ENCODE peak calls at places on chromosomes 5 and 9, in ten cellular contexts. One of them, this sample, is unnamed.

GRCh38 chr5:74579215-74579614 is 61.3 kb downstream of the ENC1 start:
- DNase-seq in stomach: no peak
- DNase-seq in fibroblast of mammary gland: no peak
- DNase-seq in progenitor cell of endocrine pancreas: no peak
- DNase-seq in osteoblast: peak
- DNase-seq in MM.1S: peak
- DNase-seq in omental fat pad: no peak
- DNase-seq in lower leg skin: no peak
- DNase-seq in GM12865: peak
- DNase-seq in A673: no peak
- DNase-seq in this sample: no peak

GRCh38 chr9:101737165-101737704 is 1.2 kb downstream of the GRIN3A start:
- DNase-seq in stomach: no peak
- DNase-seq in fibroblast of mammary gland: no peak
- DNase-seq in progenitor cell of endocrine pancreas: no peak
- DNase-seq in osteoblast: peak
- DNase-seq in MM.1S: no peak
- DNase-seq in omental fat pad: no peak
- DNase-seq in lower leg skin: no peak
- DNase-seq in GM12865: no peak
- DNase-seq in A673: no peak
- DNase-seq in this sample: no peak

GRCh38 chr9:134382733-134383132 is 56.5 kb downstream of the RXRA start:
- DNase-seq in stomach: no peak
- DNase-seq in fibroblast of mammary gland: no peak
- DNase-seq in progenitor cell of endocrine pancreas: no peak
- DNase-seq in osteoblast: no peak
- DNase-seq in MM.1S: no peak
- DNase-seq in omental fat pad: no peak
- DNase-seq in lower leg skin: no peak
- DNase-seq in GM12865: no peak
- DNase-seq in A673: no peak
- DNase-seq in this sample: no peak

GRCh38 chr9:132116583-132116982 is 36.9 kb upstream of the MED27 start:
- DNase-seq in stomach: no peak
- DNase-seq in fibroblast of mammary gland: no peak
- DNase-seq in progenitor cell of endocrine pancreas: no peak
- DNase-seq in osteoblast: no peak
- DNase-seq in MM.1S: no peak
- DNase-seq in omental fat pad: no peak
- DNase-seq in lower leg skin: no peak
- DNase-seq in GM12865: no peak
- DNase-seq in A673: no peak
- DNase-seq in this sample: no peak

GRCh38 chr5:137619191-137619870 is 116.6 kb downstream of the KLHL3 start:
- DNase-seq in stomach: no peak
- DNase-seq in fibroblast of mammary gland: peak
- DNase-seq in progenitor cell of endocrine pancreas: no peak
- DNase-seq in osteoblast: peak
- DNase-seq in MM.1S: no peak
- DNase-seq in omental fat pad: no peak
- DNase-seq in lower leg skin: no peak
- DNase-seq in GM12865: no peak
- DNase-seq in A673: peak
- DNase-seq in this sample: peak

GRCh38 chr9:36985769-36986547 is 48.1 kb downstream of the PAX5 start:
- DNase-seq in stomach: no peak
- DNase-seq in fibroblast of mammary gland: no peak
- DNase-seq in progenitor cell of endocrine pancreas: peak
- DNase-seq in osteoblast: peak
- DNase-seq in MM.1S: no peak
- DNase-seq in omental fat pad: no peak
- DNase-seq in lower leg skin: no peak
- DNase-seq in GM12865: no peak
- DNase-seq in A673: peak
- DNase-seq in this sample: no peak

GRCh38 chr9:97554566-97555075 is 53.2 kb downstream of the TMOD1 start:
- DNase-seq in stomach: no peak
- DNase-seq in fibroblast of mammary gland: no peak
- DNase-seq in progenitor cell of endocrine pancreas: no peak
- DNase-seq in osteoblast: no peak
- DNase-seq in MM.1S: no peak
- DNase-seq in omental fat pad: no peak
- DNase-seq in lower leg skin: no peak
- DNase-seq in GM12865: no peak
- DNase-seq in A673: no peak
- DNase-seq in this sample: no peak

GRCh38 chr9:32394381-32395049 is 10.1 kb downstream of the ACO1 start:
- DNase-seq in stomach: no peak
- DNase-seq in fibroblast of mammary gland: peak
- DNase-seq in progenitor cell of endocrine pancreas: no peak
- DNase-seq in osteoblast: no peak
- DNase-seq in MM.1S: no peak
- DNase-seq in omental fat pad: no peak
- DNase-seq in lower leg skin: no peak
- DNase-seq in GM12865: no peak
- DNase-seq in A673: no peak
- DNase-seq in this sample: no peak

GRCh38 chr5:175867587-175868347 is 3.6 kb upstream of the CPLX2 start:
- DNase-seq in stomach: no peak
- DNase-seq in fibroblast of mammary gland: no peak
- DNase-seq in progenitor cell of endocrine pancreas: no peak
- DNase-seq in osteoblast: peak
- DNase-seq in MM.1S: no peak
- DNase-seq in omental fat pad: no peak
- DNase-seq in lower leg skin: no peak
- DNase-seq in GM12865: peak
- DNase-seq in A673: peak
- DNase-seq in this sample: no peak

GRCh38 chr5:170262061-170262764 is 29.4 kb downstream of the C5orf58 start:
- DNase-seq in stomach: no peak
- DNase-seq in fibroblast of mammary gland: no peak
- DNase-seq in progenitor cell of endocrine pancreas: no peak
- DNase-seq in osteoblast: no peak
- DNase-seq in MM.1S: peak
- DNase-seq in omental fat pad: no peak
- DNase-seq in lower leg skin: no peak
- DNase-seq in GM12865: no peak
- DNase-seq in A673: no peak
- DNase-seq in this sample: no peak

GRCh38 chr5:27450607-27451006 is 412.2 kb upstream of the CDH9 start:
- DNase-seq in stomach: no peak
- DNase-seq in fibroblast of mammary gland: peak
- DNase-seq in progenitor cell of endocrine pancreas: no peak
- DNase-seq in osteoblast: no peak
- DNase-seq in MM.1S: peak
- DNase-seq in omental fat pad: no peak
- DNase-seq in lower leg skin: no peak
- DNase-seq in GM12865: no peak
- DNase-seq in A673: no peak
- DNase-seq in this sample: no peak

GRCh38 chr9:127336708-127337352 is 60.1 kb upstream of the SLC2A8 start:
- DNase-seq in stomach: peak
- DNase-seq in fibroblast of mammary gland: peak
- DNase-seq in progenitor cell of endocrine pancreas: no peak
- DNase-seq in osteoblast: peak
- DNase-seq in MM.1S: no peak
- DNase-seq in omental fat pad: peak
- DNase-seq in lower leg skin: peak
- DNase-seq in GM12865: no peak
- DNase-seq in A673: peak
- DNase-seq in this sample: peak

GRCh38 chr5:54944364-54944763 is 41.0 kb downstream of the ESM1 start:
- DNase-seq in stomach: no peak
- DNase-seq in fibroblast of mammary gland: peak
- DNase-seq in progenitor cell of endocrine pancreas: no peak
- DNase-seq in osteoblast: peak
- DNase-seq in MM.1S: peak
- DNase-seq in omental fat pad: no peak
- DNase-seq in lower leg skin: no peak
- DNase-seq in GM12865: peak
- DNase-seq in A673: peak
- DNase-seq in this sample: peak
- TF ChIP-seq CTCF in stomach: peak
- TF ChIP-seq CTCF in fibroblast of mammary gland: peak
- TF ChIP-seq CTCF in progenitor cell of endocrine pancreas: peak
- TF ChIP-seq CTCF in osteoblast: peak
- TF ChIP-seq CTCF in MM.1S: peak
- TF ChIP-seq CTCF in omental fat pad: peak
- TF ChIP-seq CTCF in lower leg skin: no peak
- TF ChIP-seq CTCF in GM12865: peak
- TF ChIP-seq CTCF in A673: peak
- TF ChIP-seq CTCF in this sample: peak

DNA sequence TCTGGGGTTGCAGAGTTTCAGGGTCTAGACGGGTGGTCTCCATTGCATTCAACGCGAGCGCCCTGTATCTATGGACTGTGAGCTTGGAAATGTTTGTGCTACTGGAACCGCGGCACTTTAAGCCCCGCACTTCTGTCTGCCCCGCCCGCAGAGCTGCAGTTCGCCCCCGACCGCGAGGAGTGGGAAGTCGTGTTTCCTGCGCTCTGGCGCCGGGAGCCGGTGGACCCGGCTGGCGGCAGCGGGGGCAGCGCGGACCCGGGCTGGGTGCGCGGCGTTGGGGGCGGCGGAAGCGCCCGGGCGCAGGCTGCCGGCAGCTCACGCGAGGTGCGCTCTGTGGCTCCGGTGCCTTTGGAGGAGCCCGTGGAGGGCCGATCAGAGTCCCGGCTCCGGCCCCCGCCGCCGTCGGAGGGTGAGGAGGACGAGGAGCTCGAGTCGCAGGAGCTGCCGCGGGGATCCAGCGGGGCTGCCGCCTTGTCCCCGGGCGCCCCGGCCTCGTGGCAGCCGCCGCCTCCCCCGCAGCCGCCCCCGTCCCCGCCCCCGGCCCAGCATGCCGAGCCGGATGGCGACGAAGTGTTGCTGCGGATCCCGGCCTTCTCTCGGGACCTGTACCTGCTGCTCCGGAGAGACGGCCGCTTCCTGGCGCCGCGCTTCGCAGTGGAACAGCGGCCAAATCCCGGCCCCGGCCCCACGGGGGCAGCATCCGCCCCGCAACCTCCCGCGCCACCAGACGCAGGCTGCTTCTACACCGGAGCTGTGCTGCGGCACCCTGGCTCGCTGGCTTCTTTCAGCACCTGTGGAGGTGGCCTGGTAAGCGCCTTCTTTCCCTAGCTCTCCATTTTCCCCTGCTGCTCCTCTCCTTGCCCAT is 1.1 kb downstream of the ADAMTS19 start:
- DNase-seq in stomach: peak
- DNase-seq in fibroblast of mammary gland: no peak
- DNase-seq in progenitor cell of endocrine pancreas: peak
- DNase-seq in osteoblast: peak
- DNase-seq in MM.1S: peak
- DNase-seq in omental fat pad: no peak
- DNase-seq in lower leg skin: no peak
- DNase-seq in GM12865: peak
- DNase-seq in A673: peak
- DNase-seq in this sample: no peak
- TF ChIP-seq CTCF in stomach: no peak
- TF ChIP-seq CTCF in fibroblast of mammary gland: no peak
- TF ChIP-seq CTCF in progenitor cell of endocrine pancreas: peak
- TF ChIP-seq CTCF in osteoblast: no peak
- TF ChIP-seq CTCF in MM.1S: peak
- TF ChIP-seq CTCF in omental fat pad: no peak
- TF ChIP-seq CTCF in lower leg skin: no peak
- TF ChIP-seq CTCF in GM12865: peak
- TF ChIP-seq CTCF in A673: peak
- TF ChIP-seq CTCF in this sample: peak

GRCh38 chr5:148523139-148523538 is 131.2 kb downstream of the HTR4 start:
- DNase-seq in stomach: no peak
- DNase-seq in fibroblast of mammary gland: no peak
- DNase-seq in progenitor cell of endocrine pancreas: no peak
- DNase-seq in osteoblast: no peak
- DNase-seq in MM.1S: no peak
- DNase-seq in omental fat pad: no peak
- DNase-seq in lower leg skin: no peak
- DNase-seq in GM12865: no peak
- DNase-seq in A673: peak
- DNase-seq in this sample: no peak
- TF ChIP-seq CTCF in stomach: no peak
- TF ChIP-seq CTCF in fibroblast of mammary gland: no peak
- TF ChIP-seq CTCF in progenitor cell of endocrine pancreas: no peak
- TF ChIP-seq CTCF in osteoblast: no peak
- TF ChIP-seq CTCF in MM.1S: no peak
- TF ChIP-seq CTCF in omental fat pad: no peak
- TF ChIP-seq CTCF in lower leg skin: no peak
- TF ChIP-seq CTCF in GM12865: no peak
- TF ChIP-seq CTCF in A673: peak
- TF ChIP-seq CTCF in this sample: no peak

GRCh38 chr5:73496984-73497457 is 1.2 kb upstream of the BTF3 start:
- DNase-seq in stomach: no peak
- DNase-seq in fibroblast of mammary gland: peak
- DNase-seq in progenitor cell of endocrine pancreas: no peak
- DNase-seq in osteoblast: peak
- DNase-seq in MM.1S: peak
- DNase-seq in omental fat pad: no peak
- DNase-seq in lower leg skin: no peak
- DNase-seq in GM12865: peak
- DNase-seq in A673: peak
- DNase-seq in this sample: no peak
- TF ChIP-seq CTCF in stomach: no peak
- TF ChIP-seq CTCF in fibroblast of mammary gland: peak
- TF ChIP-seq CTCF in progenitor cell of endocrine pancreas: peak
- TF ChIP-seq CTCF in osteoblast: peak
- TF ChIP-seq CTCF in MM.1S: peak
- TF ChIP-seq CTCF in omental fat pad: no peak
- TF ChIP-seq CTCF in lower leg skin: no peak
- TF ChIP-seq CTCF in GM12865: peak
- TF ChIP-seq CTCF in A673: peak
- TF ChIP-seq CTCF in this sample: peak

GRCh38 chr5:57492632-57493031 is 10.0 kb upstream of the ACTBL2 start:
- DNase-seq in stomach: no peak
- DNase-seq in fibroblast of mammary gland: no peak
- DNase-seq in progenitor cell of endocrine pancreas: no peak
- DNase-seq in osteoblast: no peak
- DNase-seq in MM.1S: no peak
- DNase-seq in omental fat pad: no peak
- DNase-seq in lower leg skin: no peak
- DNase-seq in GM12865: no peak
- DNase-seq in A673: peak
- DNase-seq in this sample: no peak

GRCh38 chr5:57488308-57488955 is 5.8 kb upstream of the ACTBL2 start:
- DNase-seq in stomach: no peak
- DNase-seq in fibroblast of mammary gland: peak
- DNase-seq in progenitor cell of endocrine pancreas: no peak
- DNase-seq in osteoblast: peak
- DNase-seq in MM.1S: no peak
- DNase-seq in omental fat pad: no peak
- DNase-seq in lower leg skin: no peak
- DNase-seq in GM12865: peak
- DNase-seq in A673: no peak
- DNase-seq in this sample: no peak

GRCh38 chr5:57493034-57493433 is 10.4 kb upstream of the ACTBL2 start:
- DNase-seq in stomach: no peak
- DNase-seq in fibroblast of mammary gland: no peak
- DNase-seq in progenitor cell of endocrine pancreas: no peak
- DNase-seq in osteoblast: no peak
- DNase-seq in MM.1S: no peak
- DNase-seq in omental fat pad: no peak
- DNase-seq in lower leg skin: no peak
- DNase-seq in GM12865: no peak
- DNase-seq in A673: no peak
- DNase-seq in this sample: no peak

GRCh38 chr5:57494104-57495098 is 11.8 kb upstream of the ACTBL2 start:
- DNase-seq in stomach: peak
- DNase-seq in fibroblast of mammary gland: peak
- DNase-seq in progenitor cell of endocrine pancreas: no peak
- DNase-seq in osteoblast: peak
- DNase-seq in MM.1S: peak
- DNase-seq in omental fat pad: peak
- DNase-seq in lower leg skin: peak
- DNase-seq in GM12865: peak
- DNase-seq in A673: peak
- DNase-seq in this sample: peak

GRCh38 chr5:57491369-57491965 is 8.9 kb upstream of the ACTBL2 start:
- DNase-seq in stomach: no peak
- DNase-seq in fibroblast of mammary gland: no peak
- DNase-seq in progenitor cell of endocrine pancreas: no peak
- DNase-seq in osteoblast: no peak
- DNase-seq in MM.1S: no peak
- DNase-seq in omental fat pad: no peak
- DNase-seq in lower leg skin: no peak
- DNase-seq in GM12865: no peak
- DNase-seq in A673: peak
- DNase-seq in this sample: no peak
- TF ChIP-seq CTCF in stomach: no peak
- TF ChIP-seq CTCF in fibroblast of mammary gland: no peak
- TF ChIP-seq CTCF in progenitor cell of endocrine pancreas: no peak
- TF ChIP-seq CTCF in osteoblast: no peak
- TF ChIP-seq CTCF in MM.1S: no peak
- TF ChIP-seq CTCF in omental fat pad: no peak
- TF ChIP-seq CTCF in lower leg skin: no peak
- TF ChIP-seq CTCF in GM12865: no peak
- TF ChIP-seq CTCF in A673: no peak
- TF ChIP-seq CTCF in this sample: no peak

This sample was measured in AG09319.